ENCODE peak calls at places on chromosome 17, in seven cellular contexts. V, J, S, O, C, I and U are unnamed samples.

GRCh38 chr17:60586288-60586974 is 13.6 kb upstream of the PPM1D start:
- DNase-seq in J (no peak), C (no peak), O (no peak), V (no peak), I (peak; percentile 24), S (peak; percentile 32), U (no peak)

GRCh38 chr17:80992077-80992947 is 671 bp downstream of the CHMP6 start:
- DNase-seq in J (no peak), C (no peak), V (no peak), O (no peak), I (no peak), S (peak; percentile 39), U (no peak)

GRCh38 chr17:12959441-12959840 is 58.4 kb downstream of the ELAC2 start:
- DNase-seq in J (no peak), C (no peak), O (peak; percentile 42), S (peak; percentile 27), I (peak; percentile 68), V (no peak), U (peak; percentile 33)

GRCh38 chr17:81735181-81736102 is 23.4 kb downstream of the SLC25A10 start:
- DNase-seq in I (peak; percentile 72), O (no peak), C (no peak), S (no peak), V (no peak), J (no peak), U (peak; percentile 52)

GRCh38 chr17:58539703-58540102 is 25.3 kb upstream of the MTMR4 start:
- DNase-seq in O (no peak), S (no peak), I (no peak), C (no peak), V (no peak), J (no peak), U (no peak)

GRCh38 chr17:35799942-35800341 is 4.5 kb upstream of the MMP28 start:
- DNase-seq in J (no peak), I (no peak), S (no peak), C (no peak), O (peak; percentile 56), V (no peak), U (peak; percentile 97)

GRCh38 chr17:50608700-50609375 is 25.8 kb upstream of the ABCC3 start:
- DNase-seq in S (peak; percentile 58), I (no peak), J (no peak), V (no peak), O (peak; percentile 51), C (peak; percentile 48), U (no peak)

GRCh38 chr17:45243750-45244149 is 18.1 kb downstream of the SPATA32 start:
- DNase-seq in S (peak; percentile 93), J (no peak), O (peak; percentile 69), C (peak; percentile 67), V (no peak), I (no peak), U (no peak)

GRCh38 chr17:8152981-8153549 is 861 bp upstream of the PER1 start:
- DNase-seq in C (no peak), J (no peak), I (no peak), S (no peak), O (no peak), V (no peak), U (no peak)

GRCh38 chr17:7561028-7561575 is 617 bp upstream of the SENP3 start:
- DNase-seq in V (peak; percentile 64), C (peak; percentile 76), O (peak; percentile 91), I (peak; percentile 88), S (peak; percentile 96), J (peak; percentile 82), U (peak; percentile 81)

GRCh38 chr17:83024205-83024971 is 55.0 kb upstream of the METRNL start:
- DNase-seq in V (no peak), S (no peak), O (no peak), C (no peak), J (no peak), I (no peak), U (no peak)

GRCh38 chr17:62760059-62760887 is 47.8 kb downstream of the MARCHF10 start:
- DNase-seq in S (peak; percentile 86), J (no peak), I (peak; percentile 78), O (no peak), V (no peak), C (no peak), U (no peak)

GRCh38 chr17:78374631-78375274 is 3.7 kb upstream of the PGS1 start:
- DNase-seq in S (peak; percentile 77), I (peak; percentile 87), V (no peak), J (no peak), O (no peak), C (no peak), U (peak; percentile 78)

GRCh38 chr17:53655591-53655990 is 167.1 kb upstream of the KIF2B start:
- DNase-seq in V (no peak), I (no peak), C (no peak), S (no peak), O (no peak), J (no peak), U (no peak)

GRCh38 chr17:43010667-43011308 is 4.2 kb downstream of the IFI35 start:
- DNase-seq in O (no peak), S (no peak), C (no peak), J (no peak), I (no peak), V (no peak), U (no peak)

GRCh38 chr17:28534740-28535375 is 17.6 kb downstream of the UNC119 start:
- DNase-seq in C (no peak), J (no peak), I (no peak), V (no peak), O (no peak), S (no peak), U (no peak)

GRCh38 chr17:28031174-28031573 is 11.3 kb upstream of the NLK start:
- DNase-seq in I (no peak), O (no peak), J (no peak), V (no peak), S (no peak), C (no peak), U (no peak)

GRCh38 chr17:77909236-77909635 is 49.3 kb upstream of the TNRC6C start:
- DNase-seq in O (no peak), I (no peak), S (no peak), C (no peak), J (no peak), V (no peak), U (peak; percentile 75)

GRCh38 chr17:67157732-67158639 is 87.0 kb downstream of the HELZ start:
- DNase-seq in J (no peak), I (peak; percentile 76), S (peak; percentile 55), C (no peak), V (no peak), O (no peak), U (no peak)

GRCh38 chr17:36598951-36599401 is 2.4 kb upstream of the MRM1 start:
- DNase-seq in O (no peak), V (no peak), C (no peak), J (no peak), S (no peak), I (no peak), U (no peak)